ENCODE peak calls at places on chromosomes 5 and 9, in ten cellular contexts. One of them, this sample, is unnamed.

GRCh38 chr5:138391859-138392386 is 39.4 kb downstream of the KDM3B start:
- DNase-seq in SJSA1: no peak
- DNase-seq in cardiac muscle cell: peak; percentile 83
- DNase-seq in NCI-H524: no peak
- DNase-seq in GM13977: no peak
- DNase-seq in stimulated activated naive CD8-positive, alpha-beta T cell treated with anti-CD3 and anti-CD28 coated beads, Interleukin-15, amount 100 ng/mL, for 72 hours: no peak
- DNase-seq in SW 1271: no peak
- DNase-seq in KG1: no peak
- DNase-seq in T1000: no peak
- DNase-seq in germinal center: no peak
- DNase-seq in this sample: no peak

GRCh38 chr5:12522116-12522515 is 617.9 kb upstream of the CTNND2 start:
- DNase-seq in NCI-H524: no peak
- DNase-seq in cardiac muscle cell: no peak
- DNase-seq in T1000: no peak
- DNase-seq in stimulated activated naive CD8-positive, alpha-beta T cell treated with anti-CD3 and anti-CD28 coated beads, Interleukin-15, amount 100 ng/mL, for 72 hours: no peak
- DNase-seq in germinal center: no peak
- DNase-seq in GM13977: no peak
- DNase-seq in KG1: no peak
- DNase-seq in SW 1271: peak; percentile 51
- DNase-seq in SJSA1: no peak
- DNase-seq in this sample: no peak

GRCh38 chr5:95471447-95471846 is 80.3 kb downstream of the FAM81B start:
- DNase-seq in GM13977: no peak
- DNase-seq in NCI-H524: no peak
- DNase-seq in SJSA1: no peak
- DNase-seq in T1000: no peak
- DNase-seq in germinal center: no peak
- DNase-seq in stimulated activated naive CD8-positive, alpha-beta T cell treated with anti-CD3 and anti-CD28 coated beads, Interleukin-15, amount 100 ng/mL, for 72 hours: no peak
- DNase-seq in cardiac muscle cell: no peak
- DNase-seq in KG1: no peak
- DNase-seq in SW 1271: no peak
- DNase-seq in this sample: no peak

GRCh38 chr9:116087751-116088194 is 65.8 kb upstream of the PAPPA start:
- DNase-seq in stimulated activated naive CD8-positive, alpha-beta T cell treated with anti-CD3 and anti-CD28 coated beads, Interleukin-15, amount 100 ng/mL, for 72 hours: no peak
- DNase-seq in cardiac muscle cell: no peak
- DNase-seq in GM13977: no peak
- DNase-seq in NCI-H524: no peak
- DNase-seq in SJSA1: peak; percentile 49
- DNase-seq in SW 1271: no peak
- DNase-seq in germinal center: no peak
- DNase-seq in KG1: no peak
- DNase-seq in T1000: no peak
- DNase-seq in this sample: no peak

GRCh38 chr5:123367739-123368138 is 55.5 kb downstream of the CEP120 start:
- DNase-seq in T1000: no peak
- DNase-seq in NCI-H524: no peak
- DNase-seq in GM13977: no peak
- DNase-seq in stimulated activated naive CD8-positive, alpha-beta T cell treated with anti-CD3 and anti-CD28 coated beads, Interleukin-15, amount 100 ng/mL, for 72 hours: no peak
- DNase-seq in SJSA1: no peak
- DNase-seq in SW 1271: peak; percentile 21
- DNase-seq in KG1: no peak
- DNase-seq in cardiac muscle cell: peak; percentile 31
- DNase-seq in germinal center: no peak
- DNase-seq in this sample: no peak

GRCh38 chr5:62314431-62314830 is 8.4 kb downstream of the KIF2A start:
- DNase-seq in GM13977: no peak
- DNase-seq in germinal center: no peak
- DNase-seq in NCI-H524: no peak
- DNase-seq in SJSA1: no peak
- DNase-seq in stimulated activated naive CD8-positive, alpha-beta T cell treated with anti-CD3 and anti-CD28 coated beads, Interleukin-15, amount 100 ng/mL, for 72 hours: no peak
- DNase-seq in KG1: no peak
- DNase-seq in cardiac muscle cell: no peak
- DNase-seq in T1000: no peak
- DNase-seq in SW 1271: no peak
- DNase-seq in this sample: peak; percentile 22

GRCh38 chr9:99822596-99823391 is 1.1 kb downstream of the NR4A3 start:
- DNase-seq in SW 1271: peak; percentile 53
- DNase-seq in KG1: no peak
- DNase-seq in cardiac muscle cell: peak; percentile 63
- DNase-seq in GM13977: peak; percentile 54
- DNase-seq in germinal center: peak; percentile 38
- DNase-seq in stimulated activated naive CD8-positive, alpha-beta T cell treated with anti-CD3 and anti-CD28 coated beads, Interleukin-15, amount 100 ng/mL, for 72 hours: peak; percentile 58
- DNase-seq in NCI-H524: peak; percentile 35
- DNase-seq in SJSA1: peak; percentile 45
- DNase-seq in T1000: peak; percentile 34
- DNase-seq in this sample: no peak

GRCh38 chr9:121455527-121456239 is 44.0 kb downstream of the GGTA1 start:
- DNase-seq in GM13977: peak; percentile 55
- DNase-seq in T1000: no peak
- DNase-seq in KG1: peak; percentile 40
- DNase-seq in NCI-H524: no peak
- DNase-seq in SW 1271: no peak
- DNase-seq in cardiac muscle cell: no peak
- DNase-seq in germinal center: no peak
- DNase-seq in stimulated activated naive CD8-positive, alpha-beta T cell treated with anti-CD3 and anti-CD28 coated beads, Interleukin-15, amount 100 ng/mL, for 72 hours: peak; percentile 62
- DNase-seq in SJSA1: no peak
- DNase-seq in this sample: no peak

GRCh38 chr9:76818271-76818670 is 54.0 kb downstream of the PCA3 start:
- DNase-seq in KG1: no peak
- DNase-seq in germinal center: no peak
- DNase-seq in stimulated activated naive CD8-positive, alpha-beta T cell treated with anti-CD3 and anti-CD28 coated beads, Interleukin-15, amount 100 ng/mL, for 72 hours: no peak
- DNase-seq in cardiac muscle cell: no peak
- DNase-seq in SJSA1: peak; percentile 88
- DNase-seq in NCI-H524: no peak
- DNase-seq in GM13977: no peak
- DNase-seq in SW 1271: peak; percentile 96
- DNase-seq in T1000: peak; percentile 82
- DNase-seq in this sample: no peak

GRCh38 chr5:13250450-13251291 is 693.8 kb downstream of the DNAH5 start:
- DNase-seq in GM13977: peak; percentile 40
- DNase-seq in cardiac muscle cell: peak; percentile 28
- DNase-seq in KG1: peak; percentile 5
- DNase-seq in stimulated activated naive CD8-positive, alpha-beta T cell treated with anti-CD3 and anti-CD28 coated beads, Interleukin-15, amount 100 ng/mL, for 72 hours: no peak
- DNase-seq in germinal center: no peak
- DNase-seq in T1000: no peak
- DNase-seq in SW 1271: peak; percentile 49
- DNase-seq in SJSA1: no peak
- DNase-seq in NCI-H524: no peak
- DNase-seq in this sample: no peak

GRCh38 chr5:157965040-157965439 is 106.1 kb upstream of the CLINT1 start:
- DNase-seq in T1000: no peak
- DNase-seq in germinal center: no peak
- DNase-seq in NCI-H524: no peak
- DNase-seq in cardiac muscle cell: no peak
- DNase-seq in stimulated activated naive CD8-positive, alpha-beta T cell treated with anti-CD3 and anti-CD28 coated beads, Interleukin-15, amount 100 ng/mL, for 72 hours: no peak
- DNase-seq in SJSA1: no peak
- DNase-seq in SW 1271: no peak
- DNase-seq in KG1: no peak
- DNase-seq in GM13977: no peak
- DNase-seq in this sample: no peak